ENCODE peak calls at places on chromosomes 11 and 22, in five cellular contexts. M is AG04449, H is right lobe of liver, T is epithelial cell of proximal tubule, K is psoas muscle. W is an unnamed sample.

GRCh38 chr22:37330200-37331033 is 48.1 kb downstream of the CYTH4 start:
- DNase-seq in M (no peak), H (no peak), T (peak), K (no peak), W (peak)

GRCh38 chr22:24450600-24450999 is 23.2 kb downstream of the ADORA2A start:
- DNase-seq in M (no peak), H (no peak), T (no peak), K (no peak), W (no peak)

GRCh38 chr11:119262668-119263351 is 54.1 kb downstream of the MCAM start:
- DNase-seq in M (no peak), H (no peak), T (no peak), K (no peak), W (no peak)

GRCh38 chr22:47327241-47327640 is 564.8 kb downstream of the TBC1D22A start:
- DNase-seq in M (no peak), H (no peak), T (no peak), K (no peak), W (no peak)

GRCh38 chr22:35380013-35380412 is 883 bp upstream of the HMOX1 start:
- DNase-seq in M (no peak), H (no peak), T (no peak), K (no peak), W (no peak)

GRCh38 chr22:37781434-37782059 is 26.2 kb upstream of the GCAT start:
- DNase-seq in M (no peak), H (peak), T (no peak), K (no peak), W (no peak)

GRCh38 chr11:58573451-58574104 is 2.1 kb downstream of the LPXN start:
- DNase-seq in M (no peak), H (no peak), T (peak), K (peak), W (peak)

GRCh38 chr11:63888170-63889086 is 28.5 kb downstream of the RCOR2 start:
- DNase-seq in M (no peak), H (peak), T (peak), K (peak), W (peak)

GRCh38 chr11:122007611-122008071 is 108.4 kb downstream of the BLID start:
- DNase-seq in M (no peak), H (no peak), T (no peak), K (peak), W (no peak)

GRCh38 chr11:59756845-59757244 is 1.7 kb downstream of the STX3 start:
- DNase-seq in M (no peak), H (peak), T (no peak), K (no peak), W (no peak)

GRCh38 chr22:50209893-50210292 is 9.1 kb downstream of the SELENOO start:
- DNase-seq in M (no peak), H (peak), T (no peak), K (peak), W (no peak)

GRCh38 chr11:44741976-44742375 is 15.2 kb downstream of the TSPAN18 start:
- DNase-seq in M (no peak), H (no peak), T (no peak), K (no peak), W (no peak)

GRCh38 chr11:33160147-33160546 is 1.1 kb downstream of the CSTF3 start:
- DNase-seq in M (no peak), H (no peak), T (no peak), K (no peak), W (no peak)

GRCh38 chr11:17638311-17638710 is 81.1 kb upstream of the MYOD1 start:
- DNase-seq in M (no peak), H (no peak), T (no peak), K (no peak), W (no peak)

GRCh38 chr11:13160302-13160701 is 117.3 kb upstream of the BMAL1 start:
- DNase-seq in M (no peak), H (no peak), T (no peak), K (no peak), W (no peak)

GRCh38 chr11:70568504-70569172 is 170.3 kb downstream of the CTTN start:
- DNase-seq in M (no peak), H (no peak), T (no peak), K (peak), W (peak)

GRCh38 chr11:70569996-70570692 is 171.8 kb downstream of the CTTN start:
- DNase-seq in M (no peak), H (no peak), T (no peak), K (peak), W (no peak)

GRCh38 chr11:70566768-70567530 is 168.6 kb downstream of the CTTN start:
- DNase-seq in M (no peak), H (no peak), T (no peak), K (peak), W (no peak)

GRCh38 chr11:70569173-70569890 is 171.0 kb downstream of the CTTN start:
- DNase-seq in M (no peak), H (no peak), T (no peak), K (peak), W (no peak)

GRCh38 chr11:70567680-70568503 is 169.6 kb downstream of the CTTN start:
- DNase-seq in M (no peak), H (no peak), T (no peak), K (peak), W (no peak)
- H3K4me3 ChIP-seq in M (peak), H (peak), T (no peak), K (peak), W (peak)

GRCh38 chr11:11845551-11845950 is 3.8 kb downstream of the USP47 start:
- DNase-seq in M (no peak), H (no peak), T (no peak), K (no peak), W (no peak)

GRCh38 chr11:11843642-11844041 is 1.9 kb downstream of the USP47 start:
- DNase-seq in M (no peak), H (no peak), T (no peak), K (no peak), W (no peak)

GRCh38 chr11:11843233-11843632 is 1.5 kb downstream of the USP47 start:
- DNase-seq in M (peak), H (no peak), T (peak), K (no peak), W (no peak)

GRCh38 chr11:11844272-11844671 is 2.5 kb downstream of the USP47 start:
- DNase-seq in M (no peak), H (no peak), T (no peak), K (no peak), W (no peak)

DNA sequence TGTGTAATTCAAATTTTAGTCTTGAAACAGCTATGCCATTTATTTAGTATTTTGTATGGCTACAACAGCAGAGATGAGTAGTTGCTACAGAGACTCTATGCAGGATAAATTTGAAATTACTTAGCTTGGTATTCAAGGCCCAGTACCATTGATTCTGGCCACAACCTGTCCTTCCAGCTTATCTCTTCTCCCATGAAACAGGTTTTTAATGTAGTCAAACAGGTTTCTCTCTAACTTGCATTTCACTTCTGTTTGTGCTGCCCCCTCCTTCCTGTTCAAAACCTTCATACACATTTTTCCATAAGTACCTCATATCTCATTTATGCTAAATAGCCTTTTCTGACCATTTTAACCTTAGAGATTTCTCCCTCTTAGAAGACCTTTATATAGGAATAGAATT is 3.3 kb downstream of the USP47 start:
- DNase-seq in M (no peak), H (no peak), T (no peak), K (no peak), W (no peak)
- H3K4me3 ChIP-seq in M (no peak), H (no peak), T (no peak), K (peak), W (no peak)

GRCh38 chr22:20964799-20965103 is 2.3 kb upstream of the AIFM3 start:
- DNase-seq in M (no peak), H (no peak), T (no peak), K (peak), W (no peak)
- H3K4me3 ChIP-seq in M (peak), H (peak), T (peak), K (peak), W (peak)

DNA sequence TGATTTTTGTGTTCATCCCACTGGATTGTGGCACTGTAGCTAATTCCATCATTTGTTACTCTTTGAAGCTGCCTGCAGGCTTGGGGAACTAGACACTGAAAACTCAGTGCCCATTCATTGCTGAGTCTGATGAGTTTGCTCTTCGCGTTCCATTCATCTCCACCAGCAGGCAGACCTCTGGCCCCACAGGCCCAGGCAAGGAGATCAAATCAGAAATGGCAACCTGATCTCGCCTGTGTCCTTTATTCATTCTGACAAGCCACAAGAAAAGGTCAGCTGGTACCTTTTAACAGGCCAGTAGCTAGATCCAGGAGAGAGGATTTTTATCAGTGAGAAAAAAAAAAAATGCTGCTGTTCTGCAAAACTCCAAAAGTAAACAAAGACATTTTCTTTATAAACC is 742.5 kb downstream of the ETS1 start:
- DNase-seq in M (no peak), H (no peak), T (no peak), K (no peak), W (no peak)
- H3K4me3 ChIP-seq in M (no peak), H (no peak), T (no peak), K (no peak), W (no peak)

DNA sequence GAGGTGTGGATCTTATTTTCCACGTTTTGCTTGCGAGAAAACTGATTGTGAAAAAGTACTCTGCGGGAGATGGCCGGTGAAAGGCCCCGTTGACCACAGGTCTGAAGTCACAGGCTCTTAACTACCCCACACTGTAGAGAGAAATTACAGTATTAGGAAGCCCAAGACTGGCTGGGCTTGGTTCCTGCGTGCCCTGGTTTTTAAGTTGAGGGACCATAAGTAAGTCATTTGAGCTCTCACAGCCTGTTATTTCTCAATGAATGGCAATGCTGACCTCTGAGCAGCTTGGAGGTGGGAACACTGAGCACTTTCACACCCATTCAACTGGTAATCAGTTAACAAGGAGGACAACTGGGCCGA is 444 bp upstream of the RAB38 start:
- DNase-seq in M (no peak), H (no peak), T (peak), K (no peak), W (no peak)
- H3K4me3 ChIP-seq in M (no peak), H (peak), T (peak), K (peak), W (peak)

W was measured in left lung.